ENCODE peak calls at places on chromosomes 1 and 21, in nine cellular contexts. One of them, this sample, is unnamed.

GRCh38 chr21:30561264-30561895 is at the start of gene KRTAP19-7:
- DNase-seq in BJ: no peak
- DNase-seq in GM23338: no peak
- DNase-seq in IMR-90: no peak
- DNase-seq in heart right ventricle: no peak
- DNase-seq in WERI-Rb-1: no peak
- DNase-seq in cardiac fibroblast: no peak
- DNase-seq in AG04449: no peak
- DNase-seq in keratinocyte: no peak
- DNase-seq in this sample: no peak

GRCh38 chr1:224052767-224053166 is 61.1 kb upstream of the FBXO28 start:
- DNase-seq in IMR-90: peak
- DNase-seq in BJ: no peak
- DNase-seq in keratinocyte: no peak
- DNase-seq in AG04449: no peak
- DNase-seq in WERI-Rb-1: no peak
- DNase-seq in GM23338: no peak
- DNase-seq in cardiac fibroblast: peak
- DNase-seq in heart right ventricle: no peak
- DNase-seq in this sample: no peak

GRCh38 chr1:186985889-186986491 is 157.2 kb downstream of the PLA2G4A start:
- DNase-seq in BJ: no peak
- DNase-seq in GM23338: peak
- DNase-seq in keratinocyte: no peak
- DNase-seq in IMR-90: peak
- DNase-seq in heart right ventricle: peak
- DNase-seq in AG04449: no peak
- DNase-seq in WERI-Rb-1: no peak
- DNase-seq in cardiac fibroblast: peak
- DNase-seq in this sample: peak

GRCh38 chr1:94239796-94240195 is 2.4 kb upstream of the ARHGAP29 start:
- DNase-seq in WERI-Rb-1: no peak
- DNase-seq in AG04449: no peak
- DNase-seq in heart right ventricle: no peak
- DNase-seq in BJ: no peak
- DNase-seq in cardiac fibroblast: peak
- DNase-seq in GM23338: no peak
- DNase-seq in keratinocyte: no peak
- DNase-seq in IMR-90: peak
- DNase-seq in this sample: no peak

GRCh38 chr1:91151702-91152101 is 129.9 kb upstream of the ZNF644 start:
- DNase-seq in IMR-90: no peak
- DNase-seq in keratinocyte: no peak
- DNase-seq in cardiac fibroblast: no peak
- DNase-seq in AG04449: no peak
- DNase-seq in BJ: no peak
- DNase-seq in heart right ventricle: no peak
- DNase-seq in GM23338: no peak
- DNase-seq in WERI-Rb-1: no peak
- DNase-seq in this sample: no peak

GRCh38 chr1:43569175-43569574 is 38.5 kb downstream of the PTPRF start:
- DNase-seq in BJ: no peak
- DNase-seq in AG04449: no peak
- DNase-seq in WERI-Rb-1: no peak
- DNase-seq in GM23338: no peak
- DNase-seq in IMR-90: no peak
- DNase-seq in heart right ventricle: no peak
- DNase-seq in keratinocyte: no peak
- DNase-seq in cardiac fibroblast: no peak
- DNase-seq in this sample: no peak

GRCh38 chr1:37922767-37923550 is 23.9 kb downstream of the INPP5B start:
- DNase-seq in IMR-90: no peak
- DNase-seq in AG04449: no peak
- DNase-seq in GM23338: no peak
- DNase-seq in heart right ventricle: no peak
- DNase-seq in WERI-Rb-1: no peak
- DNase-seq in keratinocyte: no peak
- DNase-seq in cardiac fibroblast: no peak
- DNase-seq in BJ: no peak
- DNase-seq in this sample: no peak

GRCh38 chr1:14561014-14561693 is 37.3 kb upstream of the KAZN start:
- DNase-seq in heart right ventricle: no peak
- DNase-seq in BJ: no peak
- DNase-seq in IMR-90: peak
- DNase-seq in keratinocyte: no peak
- DNase-seq in GM23338: no peak
- DNase-seq in WERI-Rb-1: no peak
- DNase-seq in cardiac fibroblast: no peak
- DNase-seq in AG04449: no peak
- DNase-seq in this sample: no peak

GRCh38 chr1:239735081-239735480 is 348.7 kb downstream of the CHRM3 start:
- DNase-seq in GM23338: no peak
- DNase-seq in BJ: no peak
- DNase-seq in IMR-90: no peak
- DNase-seq in WERI-Rb-1: no peak
- DNase-seq in AG04449: no peak
- DNase-seq in heart right ventricle: no peak
- DNase-seq in cardiac fibroblast: no peak
- DNase-seq in keratinocyte: no peak
- DNase-seq in this sample: no peak

GRCh38 chr1:212760126-212760823 is 31.3 kb downstream of the NSL1 start:
- DNase-seq in GM23338: peak
- DNase-seq in BJ: no peak
- DNase-seq in keratinocyte: no peak
- DNase-seq in heart right ventricle: no peak
- DNase-seq in IMR-90: no peak
- DNase-seq in cardiac fibroblast: no peak
- DNase-seq in AG04449: no peak
- DNase-seq in WERI-Rb-1: peak
- DNase-seq in this sample: no peak

GRCh38 chr1:203744008-203744972 is 20.7 kb upstream of the LAX1 start:
- DNase-seq in keratinocyte: peak
- DNase-seq in cardiac fibroblast: peak
- DNase-seq in heart right ventricle: peak
- DNase-seq in BJ: peak
- DNase-seq in AG04449: no peak
- DNase-seq in IMR-90: peak
- DNase-seq in WERI-Rb-1: no peak
- DNase-seq in GM23338: peak
- DNase-seq in this sample: no peak

GRCh38 chr21:32392299-32392879 is 423 bp downstream of the URB1 start:
- DNase-seq in AG04449: no peak
- DNase-seq in keratinocyte: no peak
- DNase-seq in BJ: no peak
- DNase-seq in WERI-Rb-1: no peak
- DNase-seq in cardiac fibroblast: peak
- DNase-seq in IMR-90: no peak
- DNase-seq in GM23338: no peak
- DNase-seq in heart right ventricle: no peak
- DNase-seq in this sample: no peak

GRCh38 chr1:10738125-10738746 is 58.2 kb downstream of the CASZ1 start:
- DNase-seq in WERI-Rb-1: no peak
- DNase-seq in AG04449: no peak
- DNase-seq in GM23338: peak
- DNase-seq in keratinocyte: no peak
- DNase-seq in IMR-90: no peak
- DNase-seq in BJ: no peak
- DNase-seq in cardiac fibroblast: no peak
- DNase-seq in heart right ventricle: no peak
- DNase-seq in this sample: no peak

GRCh38 chr1:239952348-239953307 is 139.1 kb upstream of the FMN2 start:
- DNase-seq in BJ: no peak
- DNase-seq in heart right ventricle: no peak
- DNase-seq in IMR-90: no peak
- DNase-seq in keratinocyte: no peak
- DNase-seq in GM23338: peak
- DNase-seq in AG04449: no peak
- DNase-seq in cardiac fibroblast: peak
- DNase-seq in WERI-Rb-1: peak
- DNase-seq in this sample: no peak

GRCh38 chr1:58095183-58095582 is 451.3 kb downstream of the OMA1 start:
- DNase-seq in GM23338: peak
- DNase-seq in heart right ventricle: no peak
- DNase-seq in keratinocyte: no peak
- DNase-seq in cardiac fibroblast: no peak
- DNase-seq in BJ: no peak
- DNase-seq in IMR-90: no peak
- DNase-seq in WERI-Rb-1: no peak
- DNase-seq in AG04449: no peak
- DNase-seq in this sample: no peak
- H3K4me3 ChIP-seq in GM23338: no peak
- H3K4me3 ChIP-seq in heart right ventricle: no peak
- H3K4me3 ChIP-seq in keratinocyte: no peak
- H3K4me3 ChIP-seq in cardiac fibroblast: no peak
- H3K4me3 ChIP-seq in BJ: no peak
- H3K4me3 ChIP-seq in IMR-90: no peak
- H3K4me3 ChIP-seq in WERI-Rb-1: no peak
- H3K4me3 ChIP-seq in AG04449: no peak
- H3K4me3 ChIP-seq in this sample: no peak

GRCh38 chr1:155966135-155966534 is 12.2 kb downstream of the ARHGEF2 start:
- DNase-seq in keratinocyte: no peak
- DNase-seq in AG04449: no peak
- DNase-seq in IMR-90: no peak
- DNase-seq in cardiac fibroblast: no peak
- DNase-seq in GM23338: peak
- DNase-seq in BJ: no peak
- DNase-seq in WERI-Rb-1: peak
- DNase-seq in heart right ventricle: no peak
- DNase-seq in this sample: no peak
- TF ChIP-seq CTCF in keratinocyte: no peak
- TF ChIP-seq CTCF in AG04449: no peak
- TF ChIP-seq CTCF in IMR-90: peak
- TF ChIP-seq CTCF in cardiac fibroblast: peak
- TF ChIP-seq CTCF in GM23338: peak
- TF ChIP-seq CTCF in BJ: peak
- TF ChIP-seq CTCF in WERI-Rb-1: peak
- TF ChIP-seq CTCF in heart right ventricle: peak
- TF ChIP-seq CTCF in this sample: peak

GRCh38 chr1:6179564-6180175 is 451 bp downstream of the CHD5 start:
- DNase-seq in WERI-Rb-1: no peak
- DNase-seq in BJ: no peak
- DNase-seq in AG04449: no peak
- DNase-seq in heart right ventricle: no peak
- DNase-seq in IMR-90: no peak
- DNase-seq in keratinocyte: no peak
- DNase-seq in GM23338: no peak
- DNase-seq in cardiac fibroblast: no peak
- DNase-seq in this sample: no peak

GRCh38 chr1:6180578-6181311 is 624 bp upstream of the CHD5 start:
- DNase-seq in WERI-Rb-1: peak
- DNase-seq in AG04449: no peak
- DNase-seq in GM23338: peak
- DNase-seq in IMR-90: no peak
- DNase-seq in keratinocyte: no peak
- DNase-seq in BJ: no peak
- DNase-seq in heart right ventricle: no peak
- DNase-seq in cardiac fibroblast: no peak
- DNase-seq in this sample: no peak

GRCh38 chr1:6181347-6181770 is 1.2 kb upstream of the CHD5 start:
- DNase-seq in GM23338: peak
- DNase-seq in IMR-90: no peak
- DNase-seq in AG04449: no peak
- DNase-seq in keratinocyte: no peak
- DNase-seq in cardiac fibroblast: no peak
- DNase-seq in BJ: no peak
- DNase-seq in heart right ventricle: no peak
- DNase-seq in WERI-Rb-1: no peak
- DNase-seq in this sample: no peak

GRCh38 chr1:6178751-6179563 is 1.2 kb downstream of the CHD5 start:
- DNase-seq in AG04449: no peak
- DNase-seq in BJ: no peak
- DNase-seq in IMR-90: no peak
- DNase-seq in cardiac fibroblast: no peak
- DNase-seq in heart right ventricle: no peak
- DNase-seq in keratinocyte: no peak
- DNase-seq in GM23338: peak
- DNase-seq in WERI-Rb-1: no peak
- DNase-seq in this sample: no peak

DNA sequence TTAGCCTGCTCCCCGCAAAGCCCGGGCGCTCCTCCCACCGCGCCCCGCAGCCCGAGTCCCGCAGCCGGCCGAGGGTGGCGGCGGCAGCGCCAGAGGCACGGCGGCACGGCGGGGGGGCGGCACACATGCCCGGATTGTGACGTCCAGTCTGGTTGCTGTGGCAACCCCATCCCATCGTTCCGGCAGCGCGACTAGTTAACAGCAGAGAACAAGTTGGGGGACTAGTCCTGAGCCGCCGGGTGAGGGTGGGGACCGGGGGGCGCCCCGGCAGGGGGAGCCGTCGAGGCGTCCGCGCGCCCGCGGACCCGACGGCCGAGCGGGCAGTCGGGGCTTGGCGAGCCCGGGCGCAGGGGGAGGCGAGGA is at the start of gene CHD5:
- DNase-seq in AG04449: no peak
- DNase-seq in IMR-90: no peak
- DNase-seq in BJ: no peak
- DNase-seq in WERI-Rb-1: peak
- DNase-seq in GM23338: peak
- DNase-seq in keratinocyte: no peak
- DNase-seq in heart right ventricle: no peak
- DNase-seq in cardiac fibroblast: no peak
- DNase-seq in this sample: no peak
- H3K4me3 ChIP-seq in AG04449: no peak
- H3K4me3 ChIP-seq in IMR-90: peak
- H3K4me3 ChIP-seq in BJ: no peak
- H3K4me3 ChIP-seq in WERI-Rb-1: peak
- H3K4me3 ChIP-seq in GM23338: peak
- H3K4me3 ChIP-seq in keratinocyte: no peak
- H3K4me3 ChIP-seq in heart right ventricle: peak
- H3K4me3 ChIP-seq in cardiac fibroblast: no peak
- H3K4me3 ChIP-seq in this sample: no peak

GRCh38 chr21:45358261-45358670 is 46.7 kb upstream of the COL18A1 start:
- DNase-seq in BJ: no peak
- DNase-seq in WERI-Rb-1: no peak
- DNase-seq in IMR-90: no peak
- DNase-seq in keratinocyte: no peak
- DNase-seq in heart right ventricle: no peak
- DNase-seq in AG04449: no peak
- DNase-seq in GM23338: no peak
- DNase-seq in cardiac fibroblast: no peak
- DNase-seq in this sample: no peak
- TF ChIP-seq CTCF in BJ: no peak
- TF ChIP-seq CTCF in WERI-Rb-1: no peak
- TF ChIP-seq CTCF in IMR-90: no peak
- TF ChIP-seq CTCF in keratinocyte: no peak
- TF ChIP-seq CTCF in heart right ventricle: no peak
- TF ChIP-seq CTCF in AG04449: no peak
- TF ChIP-seq CTCF in GM23338: no peak
- TF ChIP-seq CTCF in cardiac fibroblast: no peak
- TF ChIP-seq CTCF in this sample: no peak

DNA sequence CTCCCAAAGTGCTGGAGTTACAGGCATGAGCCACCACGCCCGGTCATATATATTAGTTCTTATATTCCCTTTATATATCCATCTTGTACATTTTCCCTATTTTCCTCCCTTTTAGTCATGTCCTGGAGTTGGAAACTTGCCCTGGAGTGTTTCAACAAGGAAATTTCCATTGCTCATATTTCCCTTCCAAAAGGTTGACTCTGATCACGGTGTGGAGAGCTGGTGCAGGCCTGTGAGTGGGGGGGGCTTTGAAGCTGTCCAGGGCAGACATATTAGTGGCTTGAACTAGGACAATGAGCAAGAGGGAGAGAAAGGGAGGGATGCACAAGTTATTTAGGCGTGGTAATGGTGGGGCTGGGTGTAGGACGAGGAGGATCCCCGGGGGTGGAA is 30.5 kb upstream of the TMEM61 start:
- DNase-seq in AG04449: no peak
- DNase-seq in IMR-90: peak
- DNase-seq in GM23338: no peak
- DNase-seq in WERI-Rb-1: no peak
- DNase-seq in heart right ventricle: no peak
- DNase-seq in keratinocyte: no peak
- DNase-seq in BJ: no peak
- DNase-seq in cardiac fibroblast: peak
- DNase-seq in this sample: no peak
- H3K4me3 ChIP-seq in AG04449: no peak
- H3K4me3 ChIP-seq in IMR-90: no peak
- H3K4me3 ChIP-seq in GM23338: no peak
- H3K4me3 ChIP-seq in WERI-Rb-1: peak
- H3K4me3 ChIP-seq in heart right ventricle: no peak
- H3K4me3 ChIP-seq in keratinocyte: no peak
- H3K4me3 ChIP-seq in BJ: no peak
- H3K4me3 ChIP-seq in cardiac fibroblast: no peak
- H3K4me3 ChIP-seq in this sample: no peak

This sample was measured in AG09309.